ENCODE peak calls at places on chromosomes 16 and 17, in six cellular contexts. One of them, this sample, is unnamed.

GRCh38 chr17:1724869-1725641 is 551 bp downstream of the WDR81 start:
- DNase-seq in K562: no peak
- DNase-seq in GM12878: no peak
- DNase-seq in endothelial cell of umbilical vein: no peak
- DNase-seq in HepG2: no peak
- DNase-seq in A549: no peak
- DNase-seq in this sample: peak; percentile 76

GRCh38 chr16:3254309-3254708 is 2.1 kb downstream of the MEFV start:
- DNase-seq in K562: no peak
- DNase-seq in endothelial cell of umbilical vein: no peak
- DNase-seq in A549: no peak
- DNase-seq in GM12878: no peak
- DNase-seq in HepG2: no peak
- DNase-seq in this sample: no peak

GRCh38 chr17:76353004-76353598 is 615 bp downstream of the PRPSAP1 start:
- DNase-seq in GM12878: no peak
- DNase-seq in HepG2: no peak
- DNase-seq in A549: no peak
- DNase-seq in endothelial cell of umbilical vein: peak; percentile 43
- DNase-seq in K562: no peak
- DNase-seq in this sample: no peak

GRCh38 chr17:76051071-76051467 is 21.2 kb downstream of the SRP68 start:
- DNase-seq in A549: no peak
- DNase-seq in endothelial cell of umbilical vein: no peak
- DNase-seq in HepG2: no peak
- DNase-seq in K562: no peak
- DNase-seq in GM12878: no peak
- DNase-seq in this sample: no peak

GRCh38 chr16:85416267-85417109 is 196.6 kb upstream of the GSE1 start:
- DNase-seq in endothelial cell of umbilical vein: no peak
- DNase-seq in K562: peak; percentile 92
- DNase-seq in HepG2: peak; percentile 61
- DNase-seq in GM12878: no peak
- DNase-seq in A549: peak; percentile 67
- DNase-seq in this sample: peak; percentile 81

GRCh38 chr17:44314869-44315661 is 6.7 kb downstream of the RUNDC3A start:
- DNase-seq in GM12878: no peak
- DNase-seq in A549: peak; percentile 73
- DNase-seq in HepG2: no peak
- DNase-seq in K562: peak; percentile 53
- DNase-seq in endothelial cell of umbilical vein: no peak
- DNase-seq in this sample: no peak

GRCh38 chr16:73794936-73795335 is 501.7 kb upstream of the PSMD7 start:
- DNase-seq in endothelial cell of umbilical vein: no peak
- DNase-seq in GM12878: no peak
- DNase-seq in K562: no peak
- DNase-seq in HepG2: no peak
- DNase-seq in A549: no peak
- DNase-seq in this sample: no peak

GRCh38 chr16:72815348-72816318 is 232.3 kb downstream of the ZFHX3 start:
- DNase-seq in K562: no peak
- DNase-seq in A549: no peak
- DNase-seq in HepG2: no peak
- DNase-seq in endothelial cell of umbilical vein: no peak
- DNase-seq in GM12878: peak; percentile 16
- DNase-seq in this sample: no peak

GRCh38 chr17:62832405-62832804 is 24.3 kb upstream of the MARCHF10 start:
- DNase-seq in endothelial cell of umbilical vein: no peak
- DNase-seq in GM12878: no peak
- DNase-seq in K562: no peak
- DNase-seq in HepG2: no peak
- DNase-seq in A549: no peak
- DNase-seq in this sample: no peak

GRCh38 chr17:62895650-62896301 is 70.3 kb upstream of the TANC2 start:
- DNase-seq in HepG2: no peak
- DNase-seq in K562: no peak
- DNase-seq in endothelial cell of umbilical vein: no peak
- DNase-seq in GM12878: no peak
- DNase-seq in A549: no peak
- DNase-seq in this sample: no peak

GRCh38 chr16:1493746-1494094 is 560 bp downstream of the TELO2 start:
- DNase-seq in HepG2: no peak
- DNase-seq in endothelial cell of umbilical vein: peak; percentile 6
- DNase-seq in K562: peak; percentile 37
- DNase-seq in GM12878: no peak
- DNase-seq in A549: no peak
- DNase-seq in this sample: no peak

GRCh38 chr17:80509311-80509710 is 32.9 kb upstream of the NPTX1 start:
- DNase-seq in HepG2: no peak
- DNase-seq in A549: no peak
- DNase-seq in endothelial cell of umbilical vein: no peak
- DNase-seq in GM12878: no peak
- DNase-seq in K562: no peak
- DNase-seq in this sample: no peak

GRCh38 chr17:12509836-12510235 is 155.9 kb upstream of the MYOCD start:
- DNase-seq in endothelial cell of umbilical vein: no peak
- DNase-seq in HepG2: no peak
- DNase-seq in A549: no peak
- DNase-seq in K562: no peak
- DNase-seq in GM12878: no peak
- DNase-seq in this sample: no peak

GRCh38 chr16:80250376-80250775 is 290.4 kb upstream of the DYNLRB2 start:
- DNase-seq in GM12878: no peak
- DNase-seq in HepG2: no peak
- DNase-seq in endothelial cell of umbilical vein: no peak
- DNase-seq in K562: no peak
- DNase-seq in A549: peak; percentile 41
- DNase-seq in this sample: no peak

GRCh38 chr16:2825899-2826298 is 4.2 kb upstream of the ZG16B start:
- DNase-seq in HepG2: no peak
- DNase-seq in GM12878: no peak
- DNase-seq in endothelial cell of umbilical vein: no peak
- DNase-seq in A549: no peak
- DNase-seq in K562: no peak
- DNase-seq in this sample: no peak

DNA sequence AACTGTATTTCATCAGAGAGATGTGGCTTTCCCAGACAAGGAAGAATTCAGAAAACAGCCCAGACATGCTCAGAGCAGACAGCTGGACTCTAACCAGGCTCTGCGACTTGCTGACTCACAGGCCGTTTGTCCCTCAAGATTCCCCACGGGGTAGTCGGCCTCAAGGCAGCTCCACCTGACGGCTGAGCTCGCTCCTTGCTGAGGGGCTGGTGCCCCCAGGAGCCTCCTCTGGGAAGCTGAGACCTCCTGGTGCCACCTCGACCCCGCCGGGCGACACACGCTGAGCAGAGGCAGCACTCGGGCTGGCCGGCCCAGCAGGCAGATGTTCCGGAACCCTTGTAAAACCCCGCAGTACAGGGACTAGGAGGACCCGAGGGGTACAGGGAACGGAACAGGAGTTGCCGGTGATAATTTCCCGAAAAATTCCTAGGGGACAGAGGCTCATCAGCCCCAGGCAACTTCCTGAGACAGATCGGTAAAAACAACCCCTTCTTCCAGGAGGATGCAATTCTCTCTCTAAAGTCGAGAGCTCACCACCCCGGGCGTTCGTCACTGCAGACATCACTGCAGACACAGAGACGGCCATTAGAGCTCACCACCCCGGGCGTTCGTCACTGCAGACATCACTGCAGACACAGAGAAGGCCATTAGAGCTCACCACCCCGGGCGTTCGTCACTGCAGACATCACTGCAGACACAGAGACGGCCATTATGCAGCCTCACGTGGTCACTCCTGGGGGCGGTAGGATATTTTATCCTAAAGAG is 19.9 kb downstream of the RPH3AL start:
- DNase-seq in endothelial cell of umbilical vein: no peak
- DNase-seq in A549: no peak
- DNase-seq in HepG2: no peak
- DNase-seq in K562: no peak
- DNase-seq in GM12878: no peak
- DNase-seq in this sample: no peak
- TF ChIP-seq POLR2A in endothelial cell of umbilical vein: no peak
- TF ChIP-seq POLR2A in A549: no peak
- TF ChIP-seq POLR2A in HepG2: no peak
- TF ChIP-seq POLR2A in K562: no peak
- TF ChIP-seq POLR2A in GM12878: no peak
- TF ChIP-seq POLR2A in this sample: no peak

DNA sequence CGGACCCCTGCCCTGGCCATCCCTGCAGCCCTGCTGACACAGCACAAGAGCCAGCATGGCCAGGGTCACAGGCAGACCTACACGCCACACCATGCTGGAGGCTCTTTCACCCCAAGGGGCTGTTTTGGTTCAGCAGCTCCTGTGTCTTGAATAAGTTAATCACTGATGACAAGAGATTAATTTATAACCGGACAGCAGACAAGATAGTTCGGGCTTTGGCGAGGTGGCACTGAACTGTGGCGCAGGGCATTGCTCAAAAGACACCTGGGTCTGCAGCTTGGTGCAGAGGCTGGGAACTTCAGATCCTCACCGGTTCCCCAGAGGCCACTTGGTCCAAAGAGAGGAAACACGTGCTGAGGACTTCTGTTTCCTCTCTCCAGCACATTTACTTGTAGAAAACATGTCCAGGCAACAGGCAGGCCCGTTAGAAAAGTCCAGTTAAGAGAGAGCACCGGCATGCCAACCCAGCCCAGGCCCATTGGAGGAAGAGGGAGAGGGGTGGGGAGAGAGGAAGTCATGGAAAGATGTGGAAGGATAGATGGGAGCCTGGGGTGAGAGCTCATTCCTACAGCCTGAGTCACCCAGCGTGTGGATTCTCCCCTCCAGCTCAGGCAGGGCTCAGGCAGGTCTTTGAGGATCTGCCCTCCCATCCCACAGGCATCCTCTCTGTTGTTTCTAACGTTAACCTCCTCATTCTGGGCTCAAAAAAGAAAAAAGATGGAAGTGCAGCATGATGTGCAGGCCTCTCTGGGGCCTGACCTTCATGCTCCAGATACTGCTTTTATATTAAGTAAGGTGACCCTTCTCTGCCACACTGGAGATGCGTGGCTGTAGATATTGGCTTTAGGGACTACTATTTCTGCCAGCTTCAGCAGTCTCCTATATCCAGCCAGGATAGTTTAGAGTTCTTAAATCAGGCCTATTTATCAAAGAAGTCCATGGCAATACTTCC is 80.0 kb upstream of the HNF1B start:
- DNase-seq in A549: peak; percentile 79
- DNase-seq in HepG2: peak; percentile 62
- DNase-seq in GM12878: no peak
- DNase-seq in endothelial cell of umbilical vein: peak; percentile 92
- DNase-seq in K562: no peak
- DNase-seq in this sample: peak; percentile 39
- TF ChIP-seq MYC in A549: no peak
- TF ChIP-seq MYC in HepG2: no peak
- TF ChIP-seq MYC in GM12878: no peak
- TF ChIP-seq MYC in endothelial cell of umbilical vein: no peak
- TF ChIP-seq MYC in K562: no peak
- TF ChIP-seq MYC in this sample: no peak

DNA sequence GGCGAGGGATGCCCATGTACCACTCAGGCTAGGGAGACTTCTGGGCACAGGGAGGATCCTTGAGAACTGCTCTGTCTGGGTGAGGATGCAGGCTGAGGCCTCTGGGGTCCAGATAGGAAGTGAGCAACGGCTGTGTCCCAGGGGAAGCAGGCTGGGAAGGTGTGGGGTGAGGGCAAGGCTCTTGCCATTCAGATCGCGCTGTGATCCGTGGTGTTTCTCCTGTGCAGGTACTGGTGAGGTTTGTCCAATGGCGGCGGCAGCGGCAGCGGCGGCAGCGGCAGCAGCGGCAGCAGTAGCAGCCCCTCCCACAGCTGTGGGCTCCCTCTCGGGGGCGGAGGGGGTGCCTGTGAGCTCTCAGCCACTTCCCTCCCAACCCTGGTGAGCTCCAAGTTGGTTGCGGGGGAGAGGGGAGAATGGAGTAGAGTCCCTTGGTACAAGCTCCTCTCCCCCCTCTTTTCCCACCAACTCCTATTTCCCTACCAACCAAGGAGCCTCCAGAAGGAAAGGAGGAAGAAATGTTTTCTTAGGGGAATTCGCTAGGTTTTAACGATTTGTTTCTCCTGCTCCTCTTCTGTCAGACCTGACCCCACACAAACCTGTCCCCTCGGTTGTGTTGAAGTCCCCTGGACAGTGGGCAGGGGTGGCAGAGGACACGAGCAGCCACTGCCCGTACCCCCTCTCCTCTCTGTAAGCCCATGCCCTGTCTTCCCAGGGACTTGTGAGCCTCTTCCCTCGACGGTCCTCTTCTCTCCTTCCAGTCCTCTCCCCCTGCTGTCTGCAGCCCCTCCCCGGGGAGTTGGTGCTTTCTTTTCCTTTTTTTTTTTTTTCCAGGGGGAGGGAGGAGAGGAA is 1.9 kb upstream of the PRRT2 start:
- DNase-seq in K562: peak; percentile 65
- DNase-seq in endothelial cell of umbilical vein: no peak
- DNase-seq in GM12878: no peak
- DNase-seq in HepG2: no peak
- DNase-seq in A549: no peak
- DNase-seq in this sample: peak; percentile 85
- TF ChIP-seq MAX in K562: no peak
- TF ChIP-seq MAX in endothelial cell of umbilical vein: no peak
- TF ChIP-seq MAX in GM12878: no peak
- TF ChIP-seq MAX in HepG2: no peak
- TF ChIP-seq MAX in A549: no peak
- TF ChIP-seq MAX in this sample: no peak

GRCh38 chr16:10601444-10602401 is 21.3 kb upstream of the EMP2 start:
- DNase-seq in endothelial cell of umbilical vein: no peak
- DNase-seq in A549: peak; percentile 68
- DNase-seq in GM12878: no peak
- DNase-seq in HepG2: peak; percentile 82
- DNase-seq in K562: no peak
- DNase-seq in this sample: no peak

GRCh38 chr16:10597184-10597583 is 16.8 kb upstream of the EMP2 start:
- DNase-seq in HepG2: no peak
- DNase-seq in K562: no peak
- DNase-seq in endothelial cell of umbilical vein: no peak
- DNase-seq in GM12878: no peak
- DNase-seq in A549: no peak
- DNase-seq in this sample: peak; percentile 33

GRCh38 chr16:10598157-10598556 is 17.8 kb upstream of the EMP2 start:
- DNase-seq in endothelial cell of umbilical vein: no peak
- DNase-seq in HepG2: no peak
- DNase-seq in GM12878: no peak
- DNase-seq in K562: no peak
- DNase-seq in A549: no peak
- DNase-seq in this sample: no peak

GRCh38 chr16:10600792-10601443 is 20.5 kb upstream of the EMP2 start:
- DNase-seq in K562: no peak
- DNase-seq in A549: no peak
- DNase-seq in endothelial cell of umbilical vein: no peak
- DNase-seq in HepG2: no peak
- DNase-seq in GM12878: no peak
- DNase-seq in this sample: peak; percentile 37

DNA sequence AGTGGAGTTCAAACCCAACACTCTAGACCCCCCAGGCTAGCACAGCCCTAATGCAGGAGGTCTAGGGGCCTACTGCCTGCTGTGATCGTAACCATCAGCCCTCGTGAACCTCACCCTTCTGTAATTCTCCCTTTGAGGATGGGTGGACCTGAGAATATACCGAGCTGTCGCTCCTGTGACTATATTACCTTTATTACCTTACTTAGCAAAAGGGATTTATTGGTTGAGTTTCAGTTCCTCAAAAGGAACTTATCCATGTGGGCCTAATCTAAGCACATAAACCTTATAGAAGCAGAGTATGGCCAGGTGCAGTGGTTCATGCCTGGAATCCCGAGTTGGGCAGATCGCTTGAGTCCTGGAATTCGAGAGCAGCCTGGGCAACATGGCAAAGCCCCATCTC is 19.2 kb upstream of the EMP2 start:
- DNase-seq in HepG2: no peak
- DNase-seq in endothelial cell of umbilical vein: no peak
- DNase-seq in A549: no peak
- DNase-seq in GM12878: no peak
- DNase-seq in K562: no peak
- DNase-seq in this sample: no peak
- TF ChIP-seq POLR2A in HepG2: no peak
- TF ChIP-seq POLR2A in endothelial cell of umbilical vein: no peak
- TF ChIP-seq POLR2A in A549: no peak
- TF ChIP-seq POLR2A in GM12878: no peak
- TF ChIP-seq POLR2A in K562: no peak
- TF ChIP-seq POLR2A in this sample: no peak